ENCODE peak calls at places on chromosomes 13 and 19, in nine cellular contexts. H, G, B, J, O, K, Z, S and D are unnamed samples.

GRCh38 chr19:32822916-32823746 is 46.4 kb downstream of the SLC7A9 start:
- DNase-seq in J (no peak), Z (no peak), B (no peak), K (no peak), S (no peak), O (no peak), G (no peak), H (no peak), D (no peak)

GRCh38 chr19:5536337-5536894 is 31.3 kb downstream of the TINCR start:
- DNase-seq in S (peak; percentile 79), J (peak; percentile 97), H (no peak), Z (peak; percentile 80), G (no peak), B (peak; percentile 90), O (peak; percentile 23), K (peak; percentile 70), D (peak; percentile 68)

GRCh38 chr13:51534075-51534817 is 50.0 kb upstream of the WDFY2 start:
- DNase-seq in S (peak; percentile 32), J (no peak), O (no peak), Z (peak; percentile 69), B (peak; percentile 49), K (no peak), H (no peak), G (no peak), D (peak; percentile 80)

GRCh38 chr19:16627194-16627927 is 643 bp downstream of the MED26 start:
- DNase-seq in O (no peak), J (peak; percentile 52), S (no peak), H (peak; percentile 69), B (peak; percentile 44), K (peak; percentile 75), G (no peak), Z (peak; percentile 71), D (peak; percentile 62)

GRCh38 chr19:1035998-1036621 is 3.8 kb upstream of the ABCA7 start:
- DNase-seq in Z (no peak), K (no peak), S (no peak), B (no peak), H (no peak), G (no peak), J (peak; percentile 44), O (no peak), D (no peak)

GRCh38 chr19:8251025-8251472 is 41.9 kb downstream of the CERS4 start:
- DNase-seq in J (no peak), S (peak; percentile 89), H (no peak), Z (peak; percentile 92), B (peak; percentile 95), O (no peak), G (peak; percentile 92), K (peak; percentile 95), D (peak; percentile 88)

GRCh38 chr13:21638319-21639282 is 32.3 kb upstream of the FGF9 start:
- DNase-seq in Z (no peak), K (no peak), O (peak; percentile 14), G (no peak), J (no peak), B (no peak), H (peak; percentile 40), S (no peak), D (no peak)

GRCh38 chr13:83449666-83450395 is 432.4 kb downstream of the SLITRK1 start:
- DNase-seq in B (no peak), Z (no peak), G (no peak), H (no peak), J (peak; percentile 60), S (no peak), K (no peak), O (peak; percentile 39), D (no peak)

GRCh38 chr19:6602729-6603114 is 11.8 kb upstream of the CD70 start:
- DNase-seq in B (no peak), H (peak; percentile 87), S (no peak), G (no peak), J (no peak), K (no peak), Z (no peak), O (no peak), D (no peak)

GRCh38 chr13:46388308-46388707 is 1.3 kb upstream of the RUBCNL start:
- DNase-seq in Z (no peak), H (no peak), B (no peak), S (no peak), K (no peak), O (no peak), J (no peak), G (no peak), D (no peak)

GRCh38 chr13:51626749-51627148 is 42.5 kb downstream of the WDFY2 start:
- DNase-seq in O (no peak), B (peak; percentile 35), H (no peak), Z (no peak), K (no peak), G (no peak), S (no peak), J (no peak), D (no peak)

GRCh38 chr13:46472384-46472783 is 80.6 kb upstream of the LRCH1 start:
- DNase-seq in J (no peak), Z (no peak), H (no peak), K (no peak), O (no peak), G (no peak), B (no peak), S (no peak), D (no peak)

GRCh38 chr19:2254052-2254872 is 2.0 kb downstream of the JSRP1 start:
- DNase-seq in K (no peak), B (no peak), H (no peak), O (no peak), J (peak; percentile 84), Z (no peak), G (no peak), S (no peak), D (no peak)

DNA sequence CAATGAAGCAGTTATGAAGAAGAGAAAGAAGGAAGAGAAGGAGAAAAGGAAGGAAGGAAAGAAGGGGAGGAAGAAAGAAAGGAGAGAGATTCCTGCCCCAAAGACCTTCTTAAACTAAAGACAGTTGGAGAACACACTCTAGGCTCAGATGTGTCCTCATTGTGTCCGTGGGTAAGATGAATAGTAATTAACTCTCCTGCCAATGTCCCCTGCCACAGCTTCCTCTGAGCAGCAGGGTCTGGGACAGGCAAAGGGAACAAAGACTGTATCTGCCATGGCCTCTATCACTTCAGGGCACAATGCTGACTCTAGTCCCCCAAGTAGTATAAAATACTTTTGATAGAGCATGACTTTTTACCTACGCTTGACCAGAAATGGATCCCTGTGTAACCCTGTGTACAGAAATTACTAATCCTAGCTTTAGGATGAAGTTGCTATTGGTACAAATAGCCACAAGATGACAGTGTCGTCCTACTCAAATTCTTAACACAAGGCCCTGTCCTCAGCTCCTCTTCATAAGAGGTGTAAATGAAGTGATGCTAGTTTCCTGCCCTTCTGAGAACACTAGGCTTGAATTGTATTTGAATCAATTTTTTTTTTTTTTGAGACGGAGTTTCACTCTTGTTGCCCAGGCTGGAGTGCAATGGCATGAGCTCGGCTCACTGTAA is 186.2 kb upstream of the GPR12 start:
- DNase-seq in J (peak; percentile 75), K (no peak), G (no peak), S (no peak), B (no peak), H (peak; percentile 65), Z (no peak), O (peak; percentile 71), D (no peak)
- TF ChIP-seq CTCF in J (peak; percentile 84), K (peak; percentile 91), G (peak; percentile 81), S (peak; percentile 86), B (peak; percentile 83), H (peak; percentile 81), Z (peak; percentile 72), O (peak; percentile 72), D (peak; percentile 66)

GRCh38 chr13:45142440-45143345 is 22.4 kb downstream of the GTF2F2 start:
- DNase-seq in Z (no peak), G (no peak), O (no peak), B (no peak), K (no peak), S (no peak), H (no peak), J (peak; percentile 5), D (no peak)
- H3K27ac ChIP-seq in Z (no peak overlapping the region), G (peak overlapping the region; percentile 11), O (peak overlapping the region; percentile 16), B (no peak overlapping the region), K (peak overlapping the region; percentile 19), S (peak overlapping the region; percentile 38), H (no peak overlapping the region), J (peak overlapping the region; percentile 57), D (no peak overlapping the region)

DNA sequence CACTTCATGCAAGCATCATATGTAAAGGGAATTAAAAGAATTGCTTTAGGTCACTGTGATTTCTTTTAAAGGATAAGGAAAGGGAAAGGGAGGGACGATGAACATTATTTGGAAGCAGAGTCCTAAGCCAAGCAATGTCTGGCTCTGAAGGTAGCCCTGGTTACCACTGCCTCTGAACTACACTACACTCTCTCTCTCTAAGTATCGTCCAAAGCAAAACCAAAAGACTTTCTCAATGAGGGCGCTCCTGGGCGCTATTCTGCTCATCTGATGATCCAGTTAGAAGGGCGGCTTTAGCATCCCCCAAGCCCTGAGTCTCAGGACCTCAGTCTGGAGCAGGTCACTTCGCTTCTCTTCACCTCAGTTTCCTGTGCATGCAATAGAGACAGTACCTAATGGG is 26.2 kb downstream of the FOXO1 start:
- DNase-seq in S (no peak), J (no peak), K (no peak), B (no peak), Z (no peak), O (no peak), G (no peak), H (no peak), D (no peak)
- H3K4me3 ChIP-seq in S (no peak overlapping the region), J (no peak overlapping the region), K (no peak overlapping the region), B (no peak overlapping the region), Z (no peak overlapping the region), O (no peak overlapping the region), G (no peak overlapping the region), H (no peak overlapping the region), D (no peak overlapping the region)

GRCh38 chr13:99528547-99528946 is 27.3 kb downstream of the TM9SF2 start:
- DNase-seq in S (no peak), J (peak; percentile 8), B (no peak), Z (no peak), G (no peak), H (peak; percentile 18), K (no peak), O (peak; percentile 19), D (no peak)
- TF ChIP-seq CTCF in S (peak; percentile 37), J (peak; percentile 31), B (peak; percentile 22), Z (no peak), G (no peak), H (peak; percentile 60), K (no peak), O (peak; percentile 10), D (no peak)